ENCODE peak calls at places on chromosome 19, in eight cellular contexts. U is psoas muscle, E is upper lobe of left lung, H is fibroblast of lung, X is upper lobe of right lung, O is body of pancreas, Q is tibial artery, F is tibial nerve. T is an unnamed sample.
A peak's percentile ranks its signal among the peaks of the same experiment; 100 is the strongest.

GRCh38 chr19:44745386-44745831 is 3.1 kb upstream of the BCL3 start:
- DNase-seq in F (peak; percentile 55), Q (peak; percentile 86), X (peak; percentile 77), U (peak; percentile 85), E (peak; percentile 56), H (peak; percentile 81), O (no peak), T (no peak)

GRCh38 chr19:39084732-39085080 is 538 bp downstream of the ACP7 start:
- DNase-seq in Q (no peak), H (no peak), X (no peak), E (no peak), U (no peak), F (no peak), O (no peak), T (no peak)

GRCh38 chr19:46616631-46617322 is 8.1 kb downstream of the PTGIR start:
- DNase-seq in X (peak; percentile 82), F (no peak), H (peak; percentile 50), U (no peak), O (peak; percentile 90), E (no peak), Q (no peak), T (no peak)

GRCh38 chr19:10092648-10093294 is 6.7 kb downstream of the SHFL start:
- DNase-seq in O (no peak), X (no peak), Q (no peak), E (no peak), U (no peak), H (no peak), F (no peak), T (no peak)

GRCh38 chr19:39795001-39795400 is 16.3 kb downstream of the LEUTX start:
- DNase-seq in E (no peak), Q (no peak), U (no peak), O (no peak), F (no peak), X (no peak), H (no peak), T (no peak)

GRCh38 chr19:13846533-13847032 is 30.4 kb upstream of the NANOS3 start:
- DNase-seq in O (peak; percentile 71), E (peak; percentile 95), X (peak; percentile 94), Q (peak; percentile 94), U (peak; percentile 89), H (peak; percentile 89), F (peak; percentile 60), T (peak; percentile 98)

GRCh38 chr19:39588066-39588465 is 14.3 kb upstream of the LGALS13 start:
- DNase-seq in O (no peak), E (no peak), U (no peak), H (no peak), Q (no peak), F (no peak), X (no peak), T (no peak)

GRCh38 chr19:13103961-13104847 is 1.5 kb upstream of the LYL1 start:
- DNase-seq in E (peak; percentile 94), F (no peak), Q (peak; percentile 85), O (no peak), X (peak; percentile 83), H (no peak), U (peak; percentile 73), T (peak; percentile 57)

GRCh38 chr19:35466259-35466658 is 18.2 kb downstream of the FFAR2 start:
- DNase-seq in O (no peak), Q (no peak), X (no peak), F (no peak), U (no peak), E (no peak), H (no peak), T (no peak)

GRCh38 chr19:57978586-57979289 is 4.4 kb upstream of the C19orf18 start:
- DNase-seq in E (no peak), H (peak; percentile 19), O (no peak), U (no peak), F (no peak), Q (no peak), X (no peak), T (no peak)

GRCh38 chr19:12112701-12113100 is 27.4 kb downstream of the ZNF20 start:
- DNase-seq in X (no peak), Q (no peak), F (no peak), U (no peak), O (no peak), E (no peak), H (no peak), T (no peak)

GRCh38 chr19:34260771-34261173 is 6.4 kb downstream of the GARRE1 start:
- DNase-seq in E (no peak), U (no peak), F (no peak), X (no peak), O (no peak), H (peak; percentile 36), Q (no peak), T (no peak)

GRCh38 chr19:29805026-29805925 is 6.5 kb upstream of the CCNE1 start:
- DNase-seq in Q (no peak), H (no peak), F (no peak), U (peak; percentile 23), O (peak; percentile 16), E (no peak), X (no peak), T (no peak)

GRCh38 chr19:42086770-42087550 is 11.0 kb downstream of the ZNF574 start:
- DNase-seq in O (no peak), Q (no peak), F (no peak), H (no peak), E (no peak), X (no peak), U (no peak), T (no peak)

GRCh38 chr19:35270381-35270811 is 1.6 kb downstream of the USF2 start:
- DNase-seq in X (no peak), H (no peak), U (no peak), O (no peak), Q (no peak), F (no peak), E (peak; percentile 67), T (no peak)

DNA sequence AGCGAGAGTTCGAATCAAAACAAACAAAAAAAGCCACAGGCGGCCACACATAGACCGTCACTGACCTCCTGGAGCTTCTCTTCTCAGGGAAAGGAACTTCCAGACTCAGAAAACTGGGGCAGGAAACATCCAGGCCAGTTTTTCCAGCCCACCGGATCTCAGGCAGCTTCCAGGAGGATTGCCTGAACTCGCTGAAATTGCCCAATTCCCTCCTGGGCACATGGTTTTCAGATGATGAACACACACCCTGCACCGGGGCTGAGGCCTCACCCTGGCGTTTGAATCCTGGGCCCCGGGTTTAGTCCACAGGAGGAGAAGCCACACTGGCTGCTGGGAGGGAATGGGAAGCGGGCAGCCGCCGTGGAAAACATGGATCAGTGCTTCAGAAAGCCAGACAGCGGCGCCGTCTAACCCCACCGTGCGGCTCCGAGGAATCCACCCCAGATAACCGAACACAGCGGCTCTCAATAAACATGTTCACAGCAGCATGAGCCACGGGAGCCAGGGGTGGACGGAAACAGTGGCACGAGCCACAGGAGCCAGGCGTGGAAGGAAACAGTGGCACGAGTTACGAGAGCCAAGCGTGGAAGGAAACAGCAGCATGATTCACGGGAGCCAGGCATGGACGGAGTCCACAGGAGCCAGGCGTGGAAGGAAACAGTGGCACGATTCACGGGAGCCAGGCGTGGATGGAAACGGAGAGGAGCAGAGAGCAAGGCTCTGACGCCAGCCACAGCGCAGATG is 18.2 kb upstream of the PTBP1 start:
- DNase-seq in H (peak; percentile 97), E (no peak), X (no peak), Q (peak; percentile 87), O (no peak), U (peak; percentile 68), F (peak; percentile 68), T (no peak)
- H3K27ac ChIP-seq in H (peak overlapping the region; percentile 82), E (peak overlapping the region; percentile 66), X (peak overlapping the region; percentile 68), Q (peak overlapping the region; percentile 52), O (no peak overlapping the region), U (no peak overlapping the region), F (peak overlapping the region; percentile 32), T (no peak overlapping the region)

DNA sequence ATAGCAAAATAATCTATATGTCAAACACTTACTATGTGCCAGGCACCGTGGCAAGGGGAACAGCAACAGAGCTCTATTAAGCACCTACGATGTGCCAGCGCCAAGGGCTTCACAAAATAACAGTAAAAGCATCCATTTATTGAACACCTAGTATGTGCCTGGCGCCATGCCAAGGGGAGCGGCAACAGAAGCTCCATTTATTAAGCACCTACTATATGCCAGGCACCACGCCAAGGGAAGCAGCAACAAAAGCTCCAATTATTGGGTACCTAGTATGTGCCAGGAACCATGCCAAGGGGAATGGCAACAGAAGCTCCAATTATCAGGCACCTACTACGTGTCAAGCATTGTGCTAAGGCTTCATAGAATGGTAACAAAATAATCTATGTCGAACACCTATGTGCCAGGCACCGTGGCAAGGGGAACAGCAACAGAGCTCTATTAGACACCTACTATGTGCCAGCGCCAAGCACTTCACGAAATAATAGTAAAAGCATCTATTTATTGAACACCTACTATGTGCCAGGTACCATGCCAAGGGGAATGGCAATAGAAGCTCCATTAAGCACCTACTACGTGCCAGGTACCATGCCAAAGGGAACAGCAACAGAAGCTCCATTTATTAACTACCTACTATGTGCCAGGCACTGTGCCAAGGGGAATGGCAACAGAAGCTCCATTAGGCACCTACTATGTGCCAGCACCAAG is 107.7 kb downstream of the PTPRS start:
- DNase-seq in E (no peak), H (no peak), X (no peak), F (no peak), Q (no peak), O (no peak), U (no peak), T (no peak)
- H3K4me1 ChIP-seq in E (no peaks in the 10 kb centered on the region), H (no peaks in the 10 kb centered on the region), X (no peaks in the 10 kb centered on the region), F (no peaks in the 10 kb centered on the region), Q (no peaks in the 10 kb centered on the region), O (no peaks in the 10 kb centered on the region), U (no peaks in the 10 kb centered on the region), T (no peaks in the 10 kb centered on the region)

DNA sequence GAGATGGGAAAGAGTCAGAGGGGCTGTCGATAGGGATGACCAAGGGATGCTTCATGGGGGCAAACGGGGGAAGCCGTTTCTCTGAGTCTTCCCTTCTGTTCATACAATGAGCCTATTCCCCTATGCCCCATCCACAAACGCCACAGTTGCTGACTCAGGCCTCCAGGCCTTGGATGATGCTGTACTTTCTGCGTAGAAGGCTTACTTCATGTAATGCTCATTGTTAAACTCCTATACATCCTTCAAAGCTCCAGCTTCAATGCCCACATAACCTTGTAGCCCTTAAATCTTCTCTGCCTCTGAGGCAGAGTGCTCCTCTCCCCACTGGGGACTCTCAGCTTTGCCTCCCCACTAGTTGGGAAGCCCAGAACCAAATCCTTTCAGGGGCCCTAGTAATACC is 120.3 kb downstream of the PTPRS start:
- DNase-seq in X (no peak), H (no peak), Q (no peak), E (no peak), F (no peak), O (no peak), U (no peak), T (no peak)
- H3K36me3 ChIP-seq in X (peaks cover 38% of the 10 kb centered on the region), H (peaks cover 29% of the 10 kb centered on the region), Q (peaks cover 96% of the 10 kb centered on the region), E (peaks cover 10% of the 10 kb centered on the region), F (peaks cover 7% of the 10 kb centered on the region), O (peaks cover 23% of the 10 kb centered on the region), U (peaks cover 69% of the 10 kb centered on the region), T (no peaks in the 10 kb centered on the region)

DNA sequence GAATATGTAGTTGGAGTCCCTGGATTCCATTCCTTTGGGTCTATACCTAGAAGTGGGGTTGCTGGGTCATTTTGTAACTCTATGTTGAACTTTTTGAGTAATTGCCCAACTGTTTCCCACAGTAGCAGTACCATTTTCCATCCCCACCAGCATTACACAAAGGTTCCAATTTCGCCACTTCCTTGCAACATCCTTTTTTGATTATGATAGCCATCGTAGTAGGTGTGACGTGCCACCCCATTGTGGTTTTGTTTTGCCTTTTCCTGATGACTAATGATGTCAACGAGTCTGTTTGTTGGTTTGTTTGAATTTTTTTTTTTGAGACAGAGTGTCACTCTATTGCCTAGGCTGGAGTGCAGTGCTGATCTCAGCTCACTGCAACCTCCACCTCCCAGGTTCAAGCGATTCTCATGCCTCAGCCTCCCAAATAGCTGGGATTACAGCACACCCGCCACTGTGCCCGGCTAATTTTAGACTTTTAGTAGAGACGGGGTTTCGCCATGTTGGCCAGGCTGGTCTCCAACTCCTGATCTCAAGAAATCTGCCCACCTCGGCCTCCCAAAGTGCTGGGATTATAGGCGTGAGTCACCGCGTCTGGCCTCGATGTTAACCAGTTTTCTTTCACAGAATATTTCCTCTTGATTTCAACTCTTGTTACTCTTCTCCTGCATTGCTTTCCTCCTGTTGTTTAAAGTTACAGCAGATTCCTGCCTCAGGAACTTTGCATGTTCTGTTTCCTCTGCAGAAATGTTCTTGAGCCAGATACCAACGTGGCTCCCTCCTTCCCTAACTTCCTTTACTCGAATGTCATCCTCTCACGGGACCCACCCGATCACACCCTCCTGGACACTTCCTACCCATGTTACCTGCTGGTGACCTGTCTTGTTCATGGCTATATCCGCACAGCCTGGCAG is 3.6 kb upstream of the PEX11G start:
- DNase-seq in F (no peak), Q (no peak), U (no peak), E (no peak), X (no peak), H (no peak), O (no peak), T (no peak)
- H3K27ac ChIP-seq in F (no peak overlapping the region), Q (no peak overlapping the region), U (no peak overlapping the region), E (peak overlapping the region; percentile 82), X (peak overlapping the region; percentile 36), H (no peak overlapping the region), O (no peak overlapping the region), T (no peak overlapping the region)